ENCODE peak calls at places on chromosomes 13 and 19, in four cellular contexts. W, A, G and Z are unnamed samples.

GRCh38 chr13:106151056-106151699 is 384.3 kb downstream of the EFNB2 start:
- DNase-seq in W (no peak), A (peak; percentile 98), G (no peak), Z (no peak)

GRCh38 chr19:3136684-3137055 is 837 bp downstream of the GNA15 start:
- DNase-seq in W (no peak), A (no peak), G (no peak), Z (no peak)

GRCh38 chr13:38002596-38002995 is 133.0 kb upstream of the TRPC4 start:
- DNase-seq in W (no peak), A (no peak), G (no peak), Z (no peak)

GRCh38 chr19:8607386-8607785 is 3.1 kb downstream of the ADAMTS10 start:
- DNase-seq in W (no peak), A (peak; percentile 49), G (no peak), Z (no peak)

GRCh38 chr13:45542391-45542790 is 73.1 kb downstream of the ERICH6B start:
- DNase-seq in W (no peak), A (no peak), G (no peak), Z (no peak)

GRCh38 chr13:113489549-113490495 is 689 bp downstream of the DCUN1D2 start:
- DNase-seq in W (no peak), A (peak; percentile 73), G (peak; percentile 49), Z (no peak)

GRCh38 chr13:23609414-23610186 is 39.4 kb downstream of the TNFRSF19 start:
- DNase-seq in W (no peak), A (peak; percentile 90), G (no peak), Z (no peak)

GRCh38 chr13:84208251-84208650 is 326.0 kb upstream of the SLITRK1 start:
- DNase-seq in W (no peak), A (no peak), G (no peak), Z (no peak)

GRCh38 chr13:93847162-93847561 is 620.6 kb downstream of the GPC6 start:
- DNase-seq in W (no peak), A (peak; percentile 53), G (no peak), Z (no peak)

GRCh38 chr13:98823442-98823841 is 71.0 kb upstream of the SLC15A1 start:
- DNase-seq in W (no peak), A (no peak), G (no peak), Z (no peak)

GRCh38 chr19:54209748-54210494 is 9.3 kb downstream of the RPS9 start:
- DNase-seq in W (no peak), A (peak; percentile 99), G (peak; percentile 55), Z (no peak)

GRCh38 chr19:6269101-6269886 is 10.5 kb downstream of the MLLT1 start:
- DNase-seq in W (no peak), A (no peak), G (no peak), Z (no peak)

GRCh38 chr19:39969681-39970423 is 1.1 kb upstream of the PSMC4 start:
- DNase-seq in W (no peak), A (no peak), G (no peak), Z (no peak)

GRCh38 chr19:4506449-4507149 is 11.7 kb downstream of the PLIN4 start:
- DNase-seq in W (no peak), A (peak; percentile 73), G (peak; percentile 36), Z (no peak)

GRCh38 chr13:42239644-42240043 is 32.3 kb upstream of the AKAP11 start:
- DNase-seq in W (no peak), A (peak; percentile 10), G (no peak), Z (no peak)

GRCh38 chr19:19464339-19465098 is 50.8 kb downstream of the TSSK6 start:
- DNase-seq in W (no peak), A (peak; percentile 64), G (no peak), Z (no peak)

GRCh38 chr19:44677019-44677809 is 5.9 kb downstream of the CEACAM19 start:
- DNase-seq in W (no peak), A (peak; percentile 60), G (peak; percentile 52), Z (no peak)

GRCh38 chr19:48900477-48901452 is 653 bp downstream of the NUCB1 start:
- DNase-seq in W (no peak), A (peak; percentile 60), G (peak; percentile 43), Z (no peak)

GRCh38 chr13:111384441-111385181 is 64.2 kb downstream of the TEX29 start:
- DNase-seq in W (no peak), A (no peak), G (no peak), Z (no peak)

GRCh38 chr13:113420833-113421600 is 32.3 kb downstream of the ADPRHL1 start:
- DNase-seq in W (no peak), A (no peak), G (no peak), Z (no peak)

GRCh38 chr19:54029930-54030490 is 33.7 kb downstream of the VSTM1 start:
- DNase-seq in W (no peak), A (peak; percentile 83), G (peak; percentile 65), Z (peak; percentile 10)

GRCh38 chr19:40716031-40716654 is 543 bp downstream of the COQ8B start:
- DNase-seq in W (no peak), A (peak; percentile 94), G (no peak), Z (peak; percentile 43)

GRCh38 chr13:52103386-52103785 is 25.5 kb downstream of the NEK5 start:
- DNase-seq in W (no peak), A (no peak), G (no peak), Z (no peak)

GRCh38 chr19:53389591-53390377 is 5.2 kb upstream of the ZNF765 start:
- DNase-seq in W (no peak), A (no peak), G (no peak), Z (no peak)

GRCh38 chr13:114065926-114066774 is 66.3 kb downstream of the RASA3 start:
- DNase-seq in W (no peak), A (peak; percentile 33), G (peak; percentile 28), Z (peak; percentile 39)

GRCh38 chr13:86922936-86923335 is 748.2 kb upstream of the SLITRK5 start:
- DNase-seq in W (no peak), A (no peak), G (no peak), Z (no peak)

GRCh38 chr13:98182589-98182988 is 5.5 kb upstream of the RNF113B start:
- DNase-seq in W (no peak), A (no peak), G (no peak), Z (no peak)

GRCh38 chr13:100721885-100722512 is 47.4 kb upstream of the TMTC4 start:
- DNase-seq in W (no peak), A (peak; percentile 75), G (peak; percentile 61), Z (peak; percentile 5)

GRCh38 chr19:19627716-19628498 is at the start of gene LPAR2:
- DNase-seq in W (no peak), A (peak; percentile 57), G (no peak), Z (no peak)

GRCh38 chr13:42405665-42406390 is 133.9 kb downstream of the AKAP11 start:
- DNase-seq in W (no peak), A (peak; percentile 13), G (no peak), Z (peak; percentile 90)

GRCh38 chr19:42080764-42081375 is 4.9 kb downstream of the ZNF574 start:
- DNase-seq in W (no peak), A (no peak), G (no peak), Z (no peak)

GRCh38 chr19:42083537-42083936 is 7.6 kb downstream of the ZNF574 start:
- DNase-seq in W (no peak), A (no peak), G (no peak), Z (no peak)

GRCh38 chr19:42079886-42080763 is 4.2 kb downstream of the ZNF574 start:
- DNase-seq in W (no peak), A (no peak), G (no peak), Z (no peak)

GRCh38 chr19:42079276-42079669 is 3.3 kb downstream of the ZNF574 start:
- DNase-seq in W (no peak), A (no peak), G (no peak), Z (no peak)

DNA sequence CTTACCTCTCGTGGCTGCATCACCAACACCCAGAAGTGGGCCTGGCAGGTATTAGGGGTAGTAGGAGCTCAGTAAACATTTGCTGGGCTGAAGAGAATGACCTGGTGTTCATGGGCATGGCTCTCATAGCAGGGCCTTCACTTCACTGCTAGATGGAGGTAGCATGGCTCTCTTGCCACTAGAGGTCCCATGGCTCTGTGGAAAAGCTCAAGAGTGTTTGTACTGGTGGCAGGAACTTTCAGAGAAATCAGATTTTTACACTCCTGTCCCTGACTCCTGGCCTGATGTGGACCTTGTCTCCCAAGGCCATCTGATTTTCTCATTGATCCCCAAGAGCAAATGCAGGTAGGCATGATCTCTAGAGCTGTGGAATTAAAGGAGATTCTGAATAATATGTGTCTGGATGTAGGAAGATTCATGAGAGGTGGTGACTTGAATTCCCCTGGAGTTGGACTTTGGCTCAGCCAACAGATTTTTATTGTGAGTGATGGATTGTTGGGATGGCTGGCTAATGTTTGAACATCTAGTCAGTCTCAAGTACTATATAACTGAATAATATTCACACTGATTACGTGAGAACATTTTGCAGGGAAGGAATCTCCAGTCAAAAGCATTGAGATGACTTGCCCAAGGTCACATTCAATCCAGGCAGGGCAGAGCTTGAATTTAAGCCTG is 5.8 kb downstream of the ZNF574 start:
- DNase-seq in W (no peak), A (peak; percentile 77), G (peak; percentile 25), Z (no peak)
- TF ChIP-seq CTCF in W (peak; percentile 33), A (peak; percentile 72), G (peak; percentile 56), Z (peak; percentile 81)

DNA sequence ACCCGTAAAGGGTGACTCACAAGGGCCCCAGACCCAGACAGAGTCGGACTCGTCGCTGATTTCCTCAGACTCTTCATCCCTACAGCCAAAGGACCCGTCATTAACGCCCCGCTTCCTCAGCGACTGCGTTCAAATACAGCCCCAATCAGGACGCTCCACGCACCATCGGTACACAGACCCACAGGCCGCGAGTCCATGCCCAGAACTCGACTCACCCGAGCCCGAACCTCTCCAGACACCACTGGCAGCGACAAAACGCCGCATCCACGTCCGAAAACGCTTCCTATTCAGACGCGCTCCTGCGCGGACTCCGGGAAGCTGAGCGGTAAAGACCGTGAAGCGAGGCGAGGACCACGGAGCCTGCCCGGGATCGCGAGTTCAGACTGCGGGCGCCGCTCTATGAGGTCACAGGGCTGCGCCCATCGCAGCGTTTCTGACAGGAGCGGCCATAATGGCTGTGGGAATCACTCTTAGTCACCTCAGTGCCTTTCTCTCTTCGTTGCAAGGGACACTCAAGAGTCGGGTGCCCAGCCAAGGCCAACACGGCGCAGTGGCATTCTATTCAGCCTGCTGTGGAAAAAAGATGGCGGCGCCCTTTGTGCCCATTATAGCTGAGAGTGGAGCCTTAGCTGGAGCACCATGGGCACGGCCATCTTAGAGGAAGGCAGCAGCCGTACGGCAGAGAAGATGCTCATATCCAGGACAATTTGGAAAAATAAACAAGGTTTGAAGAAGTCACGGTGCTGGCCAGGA is at the start of gene ZNF614:
- DNase-seq in W (peak; percentile 43), A (peak; percentile 96), G (peak; percentile 89), Z (peak; percentile 56)
- H3K4me3 ChIP-seq in W (peak within 1 kb of the TSS; percentile 93), A (peak within 1 kb of the TSS; percentile 96), G (peak within 1 kb of the TSS; percentile 59), Z (peak within 1 kb of the TSS; percentile 97)

DNA sequence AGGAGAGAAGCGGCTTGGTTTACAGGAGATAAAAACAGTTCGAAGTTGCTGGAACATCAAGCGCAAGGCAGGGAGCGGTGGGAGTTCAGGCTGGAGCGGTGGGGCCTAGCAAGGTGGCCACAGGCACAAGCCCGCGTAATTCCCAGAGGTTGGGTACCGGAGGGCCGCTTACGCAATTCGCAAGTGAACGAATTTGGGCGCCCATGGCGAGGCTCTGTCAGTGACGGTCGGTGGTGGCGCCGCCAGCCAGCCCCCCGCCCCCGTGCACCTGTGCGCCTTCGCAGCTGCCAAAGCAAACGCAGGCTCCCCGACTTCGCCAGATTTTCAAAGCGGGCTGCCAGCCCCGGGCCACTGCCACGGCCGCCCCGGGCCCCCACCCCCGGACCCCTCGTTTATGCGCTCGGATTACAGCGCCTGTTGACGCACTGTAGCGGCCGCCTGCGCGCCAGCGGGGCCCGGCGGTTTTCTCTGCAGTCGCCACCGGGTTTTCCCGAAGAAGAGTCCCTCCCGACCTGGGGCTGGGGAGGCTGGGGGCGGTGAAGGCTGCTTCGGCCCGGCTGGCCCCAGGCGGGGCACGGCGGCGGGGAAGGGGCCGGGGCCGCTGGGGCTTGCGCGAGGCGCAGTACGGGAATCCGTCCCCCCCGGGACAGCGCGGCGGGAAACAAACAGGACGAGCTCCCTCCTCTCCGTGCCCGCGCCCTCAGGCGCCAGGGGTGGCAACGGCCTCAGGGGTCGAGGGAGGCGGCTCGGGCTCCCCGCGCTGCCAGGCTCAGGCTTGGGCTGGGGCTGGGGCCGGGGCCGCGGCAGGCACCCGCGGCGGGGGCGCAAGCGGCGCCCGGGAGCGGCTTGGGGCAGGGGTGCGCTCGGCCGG is 714 bp downstream of the N4BP2L1 start:
- DNase-seq in W (no peak), A (peak; percentile 48), G (peak; percentile 64), Z (no peak)
- TF ChIP-seq CTCF in W (no peak), A (no peak), G (no peak), Z (no peak)

GRCh38 chr13:43785681-43786471 is 896 bp downstream of the ENOX1 start:
- DNase-seq in W (no peak), A (peak; percentile 92), G (no peak), Z (no peak)
- H3K4me3 ChIP-seq in W (peak overlapping the region; percentile 74), A (peak overlapping the region; percentile 71), G (peak overlapping the region; percentile 50), Z (peak overlapping the region; percentile 52)